ENCODE peak calls at places on chromosomes 6 and 20, in five cellular contexts. G is WTC11, T is epithelial cell of esophagus, P is GM13976, S is foreskin fibroblast. B is an unnamed sample.
A peak's percentile ranks its signal among the peaks of the same experiment; 100 is the strongest.

GRCh38 chr6:99522531-99522930 is 7.3 kb upstream of the USP45 start:
- DNase-seq in G (no peak), T (peak; percentile 47), P (no peak), S (peak; percentile 51), B (peak; percentile 18)

GRCh38 chr6:93786474-93787330 is 367.3 kb upstream of the EPHA7 start:
- DNase-seq in S (peak; percentile 33), G (peak; percentile 52), P (no peak), T (no peak), B (no peak)

GRCh38 chr20:49945701-49946477 is 9.7 kb downstream of the RNF114 start:
- DNase-seq in S (no peak), P (no peak), G (no peak), T (no peak), B (no peak)

GRCh38 chr20:54389872-54390271 is 85.5 kb upstream of the DOK5 start:
- DNase-seq in T (no peak), S (no peak), G (no peak), P (no peak), B (no peak)

GRCh38 chr6:25320459-25320858 is 41.3 kb downstream of the CARMIL1 start:
- DNase-seq in P (no peak), T (no peak), S (no peak), G (no peak), B (no peak)

GRCh38 chr6:167244991-167245390 is 46.1 kb upstream of the UNC93A start:
- DNase-seq in T (no peak), S (no peak), P (no peak), G (no peak), B (no peak)

GRCh38 chr6:24448828-24449525 is 40.4 kb downstream of the GPLD1 start:
- DNase-seq in P (no peak), G (no peak), T (peak; percentile 56), S (no peak), B (no peak)

GRCh38 chr6:121633309-121633708 is 197.9 kb downstream of the GJA1 start:
- DNase-seq in S (no peak), P (no peak), T (no peak), G (no peak), B (no peak)

GRCh38 chr20:45073182-45073581 is 27.7 kb downstream of the KCNS1 start:
- DNase-seq in G (no peak), P (no peak), S (no peak), T (no peak), B (no peak)

GRCh38 chr6:84766118-84766683 is 1.8 kb upstream of the TBX18 start:
- DNase-seq in P (no peak), G (peak; percentile 41), T (no peak), S (no peak), B (no peak)

GRCh38 chr6:84762220-84762940 is 2.0 kb downstream of the TBX18 start:
- DNase-seq in S (no peak), T (no peak), G (peak; percentile 44), P (no peak), B (peak; percentile 53)

GRCh38 chr6:84762941-84763396 is 1.4 kb downstream of the TBX18 start:
- DNase-seq in G (peak; percentile 50), S (no peak), T (no peak), P (no peak), B (no peak)

GRCh38 chr6:84764332-84765049 is at the start of gene TBX18:
- DNase-seq in P (no peak), G (peak; percentile 97), T (peak; percentile 94), S (peak; percentile 100), B (peak; percentile 99)

DNA sequence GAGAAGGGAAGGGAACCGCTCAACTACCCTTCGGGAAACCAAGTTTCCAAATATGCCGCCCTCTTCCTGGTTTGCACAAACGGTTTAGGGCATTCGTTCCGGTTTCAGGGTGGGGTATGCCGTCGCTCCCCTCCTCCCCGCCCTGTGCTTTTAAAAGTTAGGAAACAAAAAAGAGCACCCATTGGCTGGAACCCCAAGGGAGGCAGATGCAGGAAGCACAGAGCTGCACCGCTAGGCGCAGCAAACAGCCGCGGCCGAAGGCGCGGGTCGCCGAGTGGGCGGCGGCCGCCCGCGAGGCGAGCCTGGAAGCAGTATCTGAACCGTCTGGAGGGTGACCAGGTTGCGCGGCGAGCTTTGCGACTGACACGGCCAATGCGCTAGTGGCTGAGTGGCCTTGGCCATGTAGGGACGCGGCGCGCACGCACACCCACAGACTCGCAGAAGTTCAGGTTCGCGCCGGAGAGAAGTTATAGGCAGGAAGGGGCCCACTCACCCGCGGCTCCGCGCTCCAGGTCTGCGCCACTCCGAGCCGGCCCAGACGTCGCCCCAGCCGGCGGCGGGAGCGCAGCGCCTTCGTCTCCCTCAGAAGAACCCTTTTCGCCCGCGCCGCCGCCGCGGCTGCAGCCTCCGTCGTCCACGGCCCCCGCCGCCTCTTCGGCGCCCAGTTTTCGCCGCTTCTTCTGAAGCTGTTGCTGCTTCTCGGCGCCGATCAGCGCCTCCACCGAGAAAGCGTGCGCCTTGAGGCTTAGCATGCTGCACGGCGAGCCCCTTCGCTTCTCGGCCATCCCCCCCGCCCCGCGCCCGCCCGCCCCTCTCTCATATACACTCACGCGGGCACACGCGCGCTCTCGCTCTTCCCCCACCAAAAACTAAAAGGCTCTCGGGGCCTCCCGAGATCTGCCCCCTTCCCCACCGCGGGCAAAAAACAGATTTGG is 734 bp downstream of the TBX18 start:
- DNase-seq in S (peak; percentile 91), G (peak; percentile 45), T (peak; percentile 23), P (no peak), B (peak; percentile 88)
- TF ChIP-seq CTCF in S (no peak), G (no peak), T (no peak), P (no peak), B (peak; percentile 26)

DNA sequence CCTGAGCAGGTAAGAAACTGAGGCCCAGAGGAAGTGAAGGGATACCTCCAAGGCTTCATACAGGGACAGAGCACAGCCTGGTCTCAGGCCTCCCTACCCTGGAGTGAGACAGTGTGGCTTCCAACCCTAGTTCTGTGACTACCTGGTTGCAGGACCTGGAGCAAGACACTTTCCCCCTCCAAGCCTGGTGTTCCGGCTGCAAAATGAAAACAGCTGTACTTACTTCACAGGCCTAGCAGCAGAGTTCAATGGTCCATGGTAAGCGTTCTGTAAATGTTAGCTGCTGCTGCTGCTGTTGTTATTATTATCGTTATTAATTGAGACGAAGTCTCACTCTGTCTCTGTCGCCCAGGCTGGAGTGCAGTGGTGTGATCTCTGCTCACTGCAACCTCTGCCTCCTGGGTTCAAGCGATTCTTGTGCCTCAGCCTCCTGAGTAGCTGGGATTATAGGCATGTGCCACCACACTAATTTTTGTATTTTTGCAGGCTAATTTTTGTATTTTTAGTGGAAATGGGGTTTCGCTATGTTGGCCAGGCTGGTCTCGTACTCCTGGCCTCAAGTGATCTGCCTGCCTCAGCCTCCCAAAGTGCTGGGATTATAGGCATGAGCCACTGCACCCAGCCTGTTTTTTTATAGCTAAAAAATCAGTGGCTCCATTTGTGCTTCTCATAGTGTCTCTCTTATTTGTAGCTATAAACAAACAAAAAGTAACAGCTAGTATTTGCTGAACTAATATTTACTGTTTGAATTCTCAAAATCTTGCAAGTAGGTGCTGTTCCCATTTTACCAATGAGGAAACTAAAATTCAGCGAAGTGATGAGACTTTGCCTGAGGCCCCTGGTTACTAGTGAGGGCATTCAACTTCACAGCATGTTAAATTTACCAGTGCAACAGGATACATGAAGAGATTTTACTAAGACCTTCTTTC is 41.9 kb downstream of the COX4I2 start:
- DNase-seq in T (no peak), G (no peak), S (no peak), P (no peak), B (no peak)
- TF ChIP-seq CTCF in T (no peak), G (no peak), S (no peak), P (no peak), B (no peak)

GRCh38 chr20:24534282-24534681 is 64.9 kb downstream of the SYNDIG1 start:
- DNase-seq in G (no peak), T (no peak), S (no peak), P (no peak), B (no peak)

GRCh38 chr20:24531202-24531601 is 61.8 kb downstream of the SYNDIG1 start:
- DNase-seq in G (no peak), P (no peak), T (no peak), S (no peak), B (no peak)

GRCh38 chr20:24531626-24532419 is 62.4 kb downstream of the SYNDIG1 start:
- DNase-seq in G (no peak), P (no peak), T (no peak), S (no peak), B (no peak)

GRCh38 chr20:24535956-24536730 is 66.7 kb downstream of the SYNDIG1 start:
- DNase-seq in S (peak; percentile 9), T (no peak), P (no peak), G (no peak), B (no peak)

GRCh38 chr20:24533449-24533848 is 64.0 kb downstream of the SYNDIG1 start:
- DNase-seq in S (no peak), P (no peak), T (no peak), G (peak; percentile 22), B (no peak)
- TF ChIP-seq CTCF in S (no peak), P (no peak), T (no peak), G (peak; percentile 17), B (peak; percentile 11)

GRCh38 chr6:71482742-71483141 is 194.1 kb downstream of the OGFRL1 start:
- DNase-seq in G (no peak), S (no peak), T (peak; percentile 34), P (no peak), B (no peak)
- TF ChIP-seq CTCF in G (no peak), S (peak; percentile 22), T (peak; percentile 25), P (no peak), B (peak; percentile 47)

GRCh38 chr6:13558718-13559117 is 15.7 kb upstream of the SIRT5 start:
- DNase-seq in T (no peak), P (no peak), G (no peak), S (no peak), B (no peak)
- TF ChIP-seq CTCF in T (no peak), P (no peak), G (no peak), S (no peak), B (no peak)